ENCODE peak calls at places on chromosome 6, in six cellular contexts. H is mesendoderm; T is A549; L is CD4-positive, CD25-positive, alpha-beta regulatory T cell; Y is astrocyte; X is CD8-positive, alpha-beta memory T cell. Q is an unnamed sample.

GRCh38 chr6:136319732-136320131 is 30.1 kb upstream of the BCLAF1 start:
- DNase-seq in X (no peak), L (no peak), Y (no peak), H (no peak), T (no peak), Q (no peak)

GRCh38 chr6:2871102-2871501 is 29.4 kb upstream of the SERPINB1 start:
- DNase-seq in T (no peak), L (no peak), Y (no peak), X (no peak), H (no peak), Q (no peak)

GRCh38 chr6:71346034-71346680 is 57.5 kb downstream of the OGFRL1 start:
- DNase-seq in L (no peak), H (no peak), Y (no peak), X (no peak), T (no peak), Q (no peak)

GRCh38 chr6:154907293-154907692 is 87.8 kb upstream of the TIAM2 start:
- DNase-seq in L (no peak), Y (peak), H (no peak), X (no peak), T (no peak), Q (no peak)

GRCh38 chr6:15243994-15244604 is 1.8 kb upstream of the JARID2 start:
- DNase-seq in T (peak), X (no peak), L (no peak), Y (no peak), H (peak), Q (no peak)

GRCh38 chr6:56843476-56844349 is 111.2 kb upstream of the BEND6 start:
- DNase-seq in X (no peak), H (peak), Y (peak), L (peak), T (peak), Q (peak)

GRCh38 chr6:35381132-35381531 is 38.8 kb downstream of the PPARD start:
- DNase-seq in Y (peak), L (no peak), X (no peak), T (no peak), H (no peak), Q (no peak)

GRCh38 chr6:147389463-147389862 is 119.0 kb upstream of the SAMD5 start:
- DNase-seq in T (no peak), H (no peak), Y (no peak), L (no peak), X (no peak), Q (no peak)

GRCh38 chr6:37168809-37169457 is 1.0 kb upstream of the PIM1 start:
- DNase-seq in H (peak), L (peak), X (no peak), Y (no peak), T (no peak), Q (no peak)

GRCh38 chr6:156857573-156857972 is 80.4 kb downstream of the ARID1B start:
- DNase-seq in X (no peak), L (no peak), T (no peak), Y (peak), H (no peak), Q (no peak)

GRCh38 chr6:147207851-147208754 is 3.9 kb downstream of the STXBP5 start:
- DNase-seq in L (no peak), Y (peak), T (no peak), X (no peak), H (no peak), Q (no peak)

GRCh38 chr6:110581682-110582081 is 105.3 kb upstream of the SLC22A16 start:
- DNase-seq in T (peak), X (no peak), Y (no peak), L (no peak), H (peak), Q (no peak)

GRCh38 chr6:149965191-149966020 is 1.7 kb downstream of the ULBP1 start:
- DNase-seq in L (peak), T (no peak), H (peak), X (no peak), Y (no peak), Q (no peak)

GRCh38 chr6:53896237-53896636 is 101.4 kb downstream of the LRRC1 start:
- DNase-seq in T (peak), X (no peak), H (no peak), Y (peak), L (no peak), Q (no peak)

GRCh38 chr6:169622618-169623017 is 79.2 kb downstream of the WDR27 start:
- DNase-seq in L (no peak), X (no peak), T (no peak), H (no peak), Y (no peak), Q (no peak)

GRCh38 chr6:15205321-15205720 is 40.5 kb upstream of the JARID2 start:
- DNase-seq in T (no peak), Y (no peak), L (no peak), X (no peak), H (peak), Q (no peak)

GRCh38 chr6:5713519-5713918 is 293.2 kb downstream of the NRN1 start:
- DNase-seq in L (no peak), H (peak), T (no peak), X (no peak), Y (no peak), Q (no peak)

GRCh38 chr6:53861543-53861942 is 66.7 kb downstream of the LRRC1 start:
- DNase-seq in L (no peak), H (peak), X (no peak), T (no peak), Y (peak), Q (no peak)

GRCh38 chr6:51273228-51273961 is 454.7 kb downstream of the TFAP2B start:
- DNase-seq in Y (no peak), L (no peak), T (no peak), X (no peak), H (peak), Q (no peak)

GRCh38 chr6:18425218-18425617 is 38.1 kb downstream of the RNF144B start:
- DNase-seq in T (no peak), L (no peak), Y (no peak), X (no peak), H (peak), Q (no peak)

GRCh38 chr6:138403324-138403800 is 661 bp upstream of the HEBP2 start:
- DNase-seq in L (peak), X (peak), Y (no peak), H (peak), T (peak), Q (no peak)

GRCh38 chr6:100460650-100461204 is 4.0 kb downstream of the SIM1 start:
- DNase-seq in T (peak), H (peak), Y (no peak), X (no peak), L (no peak), Q (no peak)

GRCh38 chr6:152380351-152380767 is 256.8 kb downstream of the SYNE1 start:
- DNase-seq in X (no peak), L (no peak), H (peak), T (peak), Y (peak), Q (peak)

GRCh38 chr6:55953384-55953783 is 78.0 kb upstream of the BMP5 start:
- DNase-seq in Y (peak), T (peak), X (no peak), H (no peak), L (no peak), Q (peak)

GRCh38 chr6:20939161-20939775 is 405.0 kb downstream of the CDKAL1 start:
- DNase-seq in L (no peak), X (no peak), H (no peak), Y (no peak), T (no peak), Q (no peak)

GRCh38 chr6:118464620-118465019 is 83.5 kb upstream of the PLN start:
- DNase-seq in H (no peak), T (no peak), L (no peak), Y (no peak), X (no peak), Q (no peak)

GRCh38 chr6:39853604-39854003 is 61.4 kb downstream of the DAAM2 start:
- DNase-seq in H (no peak), Y (no peak), L (no peak), X (no peak), T (no peak), Q (no peak)

GRCh38 chr6:153947817-153948447 is 91.1 kb upstream of the OPRM1 start:
- DNase-seq in H (peak), X (no peak), Y (no peak), L (no peak), T (peak), Q (peak)

GRCh38 chr6:111657146-111657545 is 51.5 kb upstream of the TRAF3IP2 start:
- DNase-seq in H (no peak), Y (peak), X (no peak), T (peak), L (no peak), Q (peak)

GRCh38 chr6:159062564-159062945 is 17.8 kb upstream of the TAGAP start:
- DNase-seq in H (no peak), X (peak), T (no peak), L (peak), Y (no peak), Q (no peak)

GRCh38 chr6:169710009-169710408 is 8.1 kb downstream of the C6orf120 start:
- DNase-seq in T (no peak), X (no peak), H (no peak), Y (no peak), L (no peak), Q (no peak)

GRCh38 chr6:84415517-84415916 is 188.1 kb upstream of the CEP162 start:
- DNase-seq in H (no peak), T (no peak), L (no peak), X (no peak), Y (no peak), Q (no peak)

GRCh38 chr6:157300436-157300835 is 22.9 kb downstream of the TMEM242 start:
- DNase-seq in L (no peak), T (no peak), Y (no peak), H (no peak), X (no peak), Q (no peak)

GRCh38 chr6:44224978-44225330 is 1.6 kb downstream of the SLC29A1 start:
- DNase-seq in X (no peak), T (no peak), L (no peak), H (no peak), Y (no peak), Q (no peak)
- H3K4me3 ChIP-seq in X (no peak), T (no peak), L (no peak), H (no peak), Y (no peak), Q (no peak)

DNA sequence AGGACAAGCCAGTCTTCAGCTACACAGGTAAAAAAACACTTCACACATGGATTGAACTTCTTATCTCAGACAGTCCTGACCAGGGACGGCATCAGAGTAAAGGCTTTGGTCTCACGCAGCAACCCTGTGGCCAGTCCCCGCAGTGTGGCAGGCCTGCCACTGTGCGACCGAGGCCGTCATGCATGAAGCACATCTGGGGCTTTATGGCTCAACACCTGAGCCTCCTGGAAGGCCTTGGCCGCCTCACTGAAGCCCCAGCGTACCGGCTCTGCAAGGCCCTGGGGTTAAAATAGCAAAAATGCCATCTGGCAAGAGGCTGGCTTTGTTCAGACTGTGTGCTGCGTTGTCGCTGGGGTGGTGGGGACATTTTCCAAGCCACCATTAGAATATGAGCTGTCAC is 32.8 kb downstream of the TBC1D7 start:
- DNase-seq in H (no peak), T (no peak), Y (no peak), X (no peak), L (no peak), Q (no peak)
- H3K27ac ChIP-seq in H (no peak), T (peak), Y (no peak), X (no peak), L (no peak), Q (no peak)

GRCh38 chr6:26595669-26596269 is 984 bp upstream of the ABT1 start:
- DNase-seq in T (peak), H (peak), Y (peak), L (peak), X (peak), Q (peak)

GRCh38 chr6:26594128-26594493 is 2.6 kb upstream of the ABT1 start:
- DNase-seq in X (no peak), L (no peak), Y (no peak), T (no peak), H (no peak), Q (no peak)

GRCh38 chr6:26593278-26594127 is 3.2 kb upstream of the ABT1 start:
- DNase-seq in Y (no peak), L (no peak), X (no peak), T (peak), H (no peak), Q (no peak)

GRCh38 chr6:26596579-26597388 is at the start of gene ABT1:
- DNase-seq in T (peak), X (peak), L (peak), H (peak), Y (peak), Q (peak)

DNA sequence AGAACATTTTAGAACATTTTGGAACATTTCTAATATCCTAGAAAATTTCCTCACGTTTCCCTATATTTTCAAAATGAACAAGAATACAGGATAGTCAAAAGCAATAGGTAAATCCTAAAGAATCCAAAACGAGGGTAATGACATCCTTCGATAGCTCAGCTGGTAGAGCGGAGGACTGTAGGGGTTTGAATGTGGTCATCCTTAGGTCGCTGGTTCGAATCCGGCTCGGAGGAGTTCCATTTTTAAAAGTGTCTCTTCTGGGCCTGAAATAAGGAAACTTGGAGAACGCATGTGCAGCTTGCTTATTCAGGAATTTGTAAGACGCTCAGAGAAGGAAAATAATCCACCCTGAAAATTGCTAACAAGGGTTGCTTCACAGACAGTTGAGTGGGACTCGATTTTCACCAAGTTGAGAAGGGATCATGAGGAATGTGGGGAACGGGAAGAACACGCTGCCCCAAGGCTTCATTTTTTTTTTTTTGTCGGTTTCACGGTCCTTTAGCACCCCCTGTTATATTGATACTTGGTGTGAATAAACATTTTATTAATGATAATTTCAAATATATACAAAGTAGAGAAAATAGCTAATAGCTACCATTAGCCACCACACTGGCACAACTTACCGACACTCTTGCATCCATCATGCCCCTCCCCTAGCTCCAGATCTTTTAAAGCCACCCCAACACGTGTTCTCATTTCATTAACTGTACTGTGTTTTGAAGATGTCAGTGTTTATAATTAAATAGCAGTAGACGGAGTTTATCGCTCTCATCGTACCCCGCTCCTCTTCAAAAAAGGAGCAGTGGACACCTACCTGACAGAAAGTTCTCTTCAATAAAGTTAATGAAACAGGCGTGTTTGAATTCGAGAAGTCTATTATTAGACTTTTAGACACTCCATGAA is 1.8 kb upstream of the ABT1 start:
- DNase-seq in T (peak), H (peak), Y (peak), X (no peak), L (no peak), Q (peak)
- H3K4me3 ChIP-seq in T (peak), H (peak), Y (peak), X (peak), L (peak), Q (peak)

GRCh38 chr6:26240157-26240980 is 124.6 kb upstream of the BTN3A2 start:
- DNase-seq in L (peak), X (peak), T (no peak), H (peak), Y (peak), Q (peak)
- H3K27ac ChIP-seq in L (peak), X (peak), T (no peak), H (peak), Y (peak), Q (peak)

GRCh38 chr6:52352239-52353008 is 9.5 kb upstream of the PAQR8 start:
- DNase-seq in X (no peak), L (no peak), T (peak), Y (peak), H (peak), Q (peak)
- H3K4me3 ChIP-seq in X (no peak), L (no peak), T (peak), Y (no peak), H (no peak), Q (peak)

GRCh38 chr6:33017694-33018353 is 8.4 kb upstream of the HLA-DOA start:
- DNase-seq in L (no peak), X (no peak), T (no peak), H (peak), Y (no peak), Q (no peak)

GRCh38 chr6:33017024-33017423 is 7.6 kb upstream of the HLA-DOA start:
- DNase-seq in L (no peak), Y (no peak), T (no peak), H (no peak), X (no peak), Q (no peak)

GRCh38 chr6:33014841-33015634 is 5.6 kb upstream of the HLA-DOA start:
- DNase-seq in H (peak), X (no peak), L (peak), T (peak), Y (peak), Q (peak)

GRCh38 chr6:33013608-33014007 is 4.2 kb upstream of the HLA-DOA start:
- DNase-seq in Y (no peak), H (peak), X (no peak), L (no peak), T (no peak), Q (no peak)

GRCh38 chr6:33015798-33016197 is 6.4 kb upstream of the HLA-DOA start:
- DNase-seq in T (no peak), Y (no peak), H (no peak), X (no peak), L (no peak), Q (no peak)
- H3K27ac ChIP-seq in T (no peak), Y (no peak), H (no peak), X (no peak), L (no peak), Q (no peak)

DNA sequence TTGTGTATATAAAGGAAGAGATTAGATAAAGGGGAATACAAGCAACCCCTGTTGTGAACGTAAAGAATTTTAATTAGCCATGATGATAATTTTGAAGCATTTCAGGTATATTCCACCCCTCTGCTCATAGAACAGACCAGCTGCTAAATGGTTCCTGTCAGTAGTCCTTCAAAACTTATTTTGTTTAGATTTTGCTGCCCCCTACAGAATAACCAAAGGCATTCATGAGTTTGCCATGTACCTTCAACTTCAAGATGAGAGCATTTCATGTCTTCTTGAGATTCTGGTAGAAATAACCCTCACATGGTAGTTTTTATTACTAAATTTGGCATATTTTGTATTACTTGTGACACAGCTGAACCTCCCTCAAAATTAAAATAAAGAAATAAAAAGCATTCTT is 1586.7 kb downstream of the HACE1 start:
- DNase-seq in X (no peak), T (peak), Y (no peak), H (peak), L (no peak), Q (no peak)
- H3K4me3 ChIP-seq in X (no peak), T (no peak), Y (no peak), H (no peak), L (no peak), Q (no peak)